ENCODE peak calls at places on chromosome 13, in eight cellular contexts. C, F, S, A, Q, P, U and K are unnamed samples.
A peak's percentile ranks its signal among the peaks of the same experiment; 100 is the strongest.

GRCh38 chr13:95494082-95494681 is 58.3 kb upstream of the CLDN10 start:
- DNase-seq in C (peak; percentile 72), F (peak; percentile 63), S (no peak), A (no peak), Q (no peak), P (no peak), U (peak; percentile 48), K (peak; percentile 32)

GRCh38 chr13:110138009-110138699 is 168.8 kb downstream of the COL4A1 start:
- DNase-seq in C (no peak), F (peak; percentile 94), S (peak; percentile 85), A (no peak), Q (peak; percentile 57), P (peak; percentile 18), U (peak; percentile 80), K (peak; percentile 21)

GRCh38 chr13:85575110-85575509 is 224.1 kb downstream of the SLITRK6 start:
- DNase-seq in C (no peak), F (no peak), S (no peak), A (no peak), Q (no peak), P (no peak), U (no peak), K (no peak)

GRCh38 chr13:106156468-106156867 is 379.0 kb downstream of the EFNB2 start:
- DNase-seq in C (no peak), F (peak; percentile 99), S (no peak), A (no peak), Q (no peak), P (no peak), U (peak; percentile 98), K (no peak)

GRCh38 chr13:44311011-44311481 is 62.6 kb upstream of the SERP2 start:
- DNase-seq in C (no peak), F (peak; percentile 76), S (no peak), A (no peak), Q (no peak), P (no peak), U (no peak), K (no peak)

GRCh38 chr13:30078059-30078458 is 227.6 kb upstream of the UBL3 start:
- DNase-seq in C (no peak), F (no peak), S (no peak), A (no peak), Q (no peak), P (no peak), U (no peak), K (no peak)

GRCh38 chr13:45292176-45292575 is 48.8 kb downstream of the TPT1 start:
- DNase-seq in C (no peak), F (peak; percentile 96), S (no peak), A (no peak), Q (no peak), P (no peak), U (no peak), K (no peak)

GRCh38 chr13:93740334-93740733 is 513.7 kb downstream of the GPC6 start:
- DNase-seq in C (no peak), F (no peak), S (no peak), A (no peak), Q (no peak), P (no peak), U (no peak), K (no peak)

GRCh38 chr13:33775339-33776108 is 42.4 kb upstream of the RFC3 start:
- DNase-seq in C (no peak), F (no peak), S (no peak), A (no peak), Q (no peak), P (no peak), U (no peak), K (no peak)

GRCh38 chr13:99311748-99312492 is 4.7 kb upstream of the GPR183 start:
- DNase-seq in C (no peak), F (no peak), S (no peak), A (no peak), Q (no peak), P (no peak), U (no peak), K (no peak)

GRCh38 chr13:107865643-107866006 is 349.7 kb downstream of the LIG4 start:
- DNase-seq in C (no peak), F (no peak), S (no peak), A (no peak), Q (no peak), P (no peak), U (no peak), K (no peak)

GRCh38 chr13:26688286-26688685 is 72.3 kb downstream of the GPR12 start:
- DNase-seq in C (peak; percentile 16), F (no peak), S (no peak), A (no peak), Q (no peak), P (no peak), U (no peak), K (no peak)

GRCh38 chr13:89982406-89983085 is 1364.9 kb upstream of the MIR17HG start:
- DNase-seq in C (no peak), F (no peak), S (no peak), A (no peak), Q (no peak), P (no peak), U (peak; percentile 8), K (no peak)

GRCh38 chr13:27573265-27573664 is 47.1 kb downstream of the LNX2 start:
- DNase-seq in C (no peak), F (peak; percentile 76), S (no peak), A (no peak), Q (no peak), P (no peak), U (peak; percentile 69), K (no peak)

GRCh38 chr13:87128006-87128405 is 543.2 kb upstream of the SLITRK5 start:
- DNase-seq in C (peak; percentile 29), F (no peak), S (no peak), A (no peak), Q (no peak), P (no peak), U (no peak), K (no peak)

GRCh38 chr13:24228852-24229458 is 68.4 kb downstream of the SPATA13 start:
- DNase-seq in C (peak; percentile 89), F (peak; percentile 38), S (peak; percentile 50), A (no peak), Q (peak; percentile 45), P (peak; percentile 23), U (peak; percentile 61), K (peak; percentile 17)

GRCh38 chr13:107295391-107296157 is 727.6 kb upstream of the ARGLU1 start:
- DNase-seq in C (no peak), F (no peak), S (no peak), A (no peak), Q (no peak), P (no peak), U (no peak), K (no peak)

GRCh38 chr13:30847697-30848307 is 58.3 kb upstream of the MEDAG start:
- DNase-seq in C (peak; percentile 12), F (no peak), S (peak; percentile 40), A (no peak), Q (peak; percentile 23), P (no peak), U (peak; percentile 96), K (no peak)

GRCh38 chr13:47287291-47287751 is 390.5 kb upstream of the HTR2A start:
- DNase-seq in C (no peak), F (no peak), S (no peak), A (no peak), Q (no peak), P (no peak), U (peak; percentile 52), K (no peak)

GRCh38 chr13:60881507-60881906 is 484.5 kb downstream of the TDRD3 start:
- DNase-seq in C (no peak), F (no peak), S (no peak), A (no peak), Q (no peak), P (no peak), U (no peak), K (no peak)

GRCh38 chr13:43319617-43320444 is 296.4 kb downstream of the DNAJC15 start:
- DNase-seq in C (no peak), F (no peak), S (no peak), A (no peak), Q (peak; percentile 32), P (no peak), U (no peak), K (no peak)

GRCh38 chr13:99916366-99917103 is 55.0 kb downstream of the ZIC5 start:
- DNase-seq in C (peak; percentile 76), F (peak; percentile 71), S (peak; percentile 11), A (no peak), Q (peak; percentile 33), P (peak; percentile 50), U (peak; percentile 63), K (peak; percentile 59)

GRCh38 chr13:56528040-56528760 is 612.5 kb upstream of the PRR20A start:
- DNase-seq in C (no peak), F (no peak), S (no peak), A (no peak), Q (no peak), P (peak; percentile 45), U (no peak), K (no peak)

GRCh38 chr13:35978607-35979316 is 152.4 kb downstream of the DCLK1 start:
- DNase-seq in C (peak; percentile 75), F (peak; percentile 52), S (peak; percentile 22), A (no peak), Q (peak; percentile 34), P (peak; percentile 29), U (peak; percentile 66), K (peak; percentile 25)

GRCh38 chr13:48542581-48543341 is 9.9 kb upstream of the RCBTB2 start:
- DNase-seq in C (peak; percentile 55), F (no peak), S (no peak), A (no peak), Q (peak; percentile 51), P (peak; percentile 13), U (no peak), K (no peak)